ENCODE peak calls at places on chromosomes 2 and 18, in four cellular contexts. J, L, R and Q are unnamed samples.

GRCh38 chr18:2656237-2657042 is 914 bp downstream of the SMCHD1 start:
- DNase-seq in J (peak; percentile 83), L (peak; percentile 43), R (no peak), Q (no peak)

GRCh38 chr18:46084431-46084830 is 12.4 kb upstream of the PSTPIP2 start:
- DNase-seq in J (no peak), L (no peak), R (no peak), Q (no peak)

GRCh38 chr2:88350641-88351601 is 101.6 kb downstream of the FOXI3 start:
- DNase-seq in J (peak; percentile 87), L (peak; percentile 58), R (no peak), Q (no peak)

GRCh38 chr2:201680743-201681142 is 17.7 kb downstream of the MPP4 start:
- DNase-seq in J (peak; percentile 68), L (peak; percentile 34), R (no peak), Q (no peak)

GRCh38 chr2:28423856-28424605 is 31.4 kb downstream of the FOSL2 start:
- DNase-seq in J (no peak), L (no peak), R (no peak), Q (no peak)

GRCh38 chr2:205747827-205748386 is 65.6 kb downstream of the NRP2 start:
- DNase-seq in J (no peak), L (no peak), R (no peak), Q (no peak)

GRCh38 chr18:23524213-23524707 is 20.9 kb downstream of the RMC1 start:
- DNase-seq in J (no peak), L (no peak), R (no peak), Q (no peak)

GRCh38 chr2:66305714-66306113 is 129.2 kb upstream of the MEIS1 start:
- DNase-seq in J (no peak), L (peak; percentile 1), R (no peak), Q (peak; percentile 9)

GRCh38 chr2:11502740-11503292 is 31.0 kb upstream of the GREB1 start:
- DNase-seq in J (no peak), L (peak; percentile 26), R (no peak), Q (no peak)

GRCh38 chr2:48320747-48321146 is 209.2 kb upstream of the STON1 start:
- DNase-seq in J (no peak), L (peak; percentile 13), R (no peak), Q (no peak)

GRCh38 chr2:228039752-228040534 is 141.5 kb downstream of the SPHKAP start:
- DNase-seq in J (no peak), L (peak; percentile 32), R (no peak), Q (no peak)

GRCh38 chr18:74806700-74807416 is 209.2 kb downstream of the ZNF407 start:
- DNase-seq in J (no peak), L (peak; percentile 93), R (peak; percentile 10), Q (no peak)

GRCh38 chr18:54679318-54680149 is 88.5 kb downstream of the DYNAP start:
- DNase-seq in J (no peak), L (peak; percentile 79), R (peak; percentile 48), Q (no peak)

GRCh38 chr2:216292886-216293291 is 79.4 kb downstream of the MARCHF4 start:
- DNase-seq in J (no peak), L (peak; percentile 43), R (peak; percentile 29), Q (no peak)

GRCh38 chr2:172674034-172674967 is 61.3 kb upstream of the RAPGEF4 start:
- DNase-seq in J (peak; percentile 71), L (no peak), R (no peak), Q (no peak)

GRCh38 chr18:74290831-74291770 is 662 bp downstream of the CYB5A start:
- DNase-seq in J (peak; percentile 64), L (peak; percentile 85), R (no peak), Q (no peak)

GRCh38 chr2:97755491-97755890 is 42.1 kb downstream of the ZAP70 start:
- DNase-seq in J (no peak), L (no peak), R (no peak), Q (no peak)

GRCh38 chr2:211591456-211591855 is 947.1 kb downstream of the ERBB4 start:
- DNase-seq in J (no peak), L (no peak), R (no peak), Q (no peak)

GRCh38 chr18:54878662-54879058 is 50.4 kb downstream of the RAB27B start:
- DNase-seq in J (no peak), L (no peak), R (no peak), Q (no peak)

GRCh38 chr2:30710016-30710415 is 97.2 kb downstream of the CAPN13 start:
- DNase-seq in J (peak; percentile 53), L (no peak), R (no peak), Q (no peak)

GRCh38 chr18:73249030-73249429 is 381.2 kb upstream of the NETO1 start:
- DNase-seq in J (no peak), L (no peak), R (no peak), Q (no peak)

GRCh38 chr2:138503087-138503442 is 1.5 kb downstream of the SPOPL start:
- DNase-seq in J (no peak), L (peak; percentile 49), R (no peak), Q (no peak)

GRCh38 chr2:167406558-167406957 is 518.3 kb downstream of the XIRP2 start:
- DNase-seq in J (no peak), L (peak; percentile 4), R (no peak), Q (no peak)

GRCh38 chr2:19059076-19059475 is 299.3 kb downstream of the OSR1 start:
- DNase-seq in J (no peak), L (peak; percentile 90), R (no peak), Q (no peak)

GRCh38 chr2:111671426-111672150 is 212.4 kb downstream of the ANAPC1 start:
- DNase-seq in J (no peak), L (no peak), R (no peak), Q (no peak)

GRCh38 chr18:75189696-75190095 is 19.2 kb downstream of the PTGR3 start:
- DNase-seq in J (peak; percentile 58), L (no peak), R (no peak), Q (no peak)

GRCh38 chr2:180630756-180631155 is 349.6 kb upstream of the UBE2E3 start:
- DNase-seq in J (no peak), L (no peak), R (no peak), Q (no peak)

GRCh38 chr2:104429978-104430740 is 423.8 kb upstream of the POU3F3 start:
- DNase-seq in J (no peak), L (no peak), R (no peak), Q (no peak)

GRCh38 chr18:59238385-59238784 is 18.4 kb downstream of the GRP start:
- DNase-seq in J (no peak), L (no peak), R (no peak), Q (no peak)

GRCh38 chr2:88600038-88600465 is 27.2 kb downstream of the EIF2AK3 start:
- DNase-seq in J (peak; percentile 69), L (peak; percentile 99), R (peak; percentile 67), Q (no peak)

GRCh38 chr2:42421601-42422252 is 60.7 kb upstream of the COX7A2L start:
- DNase-seq in J (no peak), L (no peak), R (no peak), Q (no peak)

GRCh38 chr18:57921708-57922107 is 118.6 kb upstream of the ATP8B1 start:
- DNase-seq in J (no peak), L (peak; percentile 93), R (no peak), Q (no peak)

GRCh38 chr2:101329026-101329425 is 20.5 kb upstream of the RNF149 start:
- DNase-seq in J (peak; percentile 75), L (peak; percentile 69), R (no peak), Q (no peak)

GRCh38 chr2:81213598-81213997 is 909.0 kb upstream of the LRRTM1 start:
- DNase-seq in J (no peak), L (no peak), R (no peak), Q (no peak)

GRCh38 chr2:217335341-217335966 is 475.6 kb upstream of the TNP1 start:
- DNase-seq in J (no peak), L (peak; percentile 53), R (no peak), Q (no peak)

GRCh38 chr2:96540136-96540535 is 3.6 kb downstream of the ARID5A start:
- DNase-seq in J (no peak), L (peak; percentile 93), R (no peak), Q (no peak)

GRCh38 chr2:241410739-241411176 is 54.7 kb downstream of the FARP2 start:
- DNase-seq in J (no peak), L (peak; percentile 40), R (no peak), Q (no peak)

GRCh38 chr2:187499941-187500532 is 52.0 kb upstream of the CALCRL start:
- DNase-seq in J (no peak), L (peak; percentile 65), R (peak; percentile 24), Q (no peak)

GRCh38 chr2:51387235-51387634 is 355.3 kb upstream of the NRXN1 start:
- DNase-seq in J (no peak), L (no peak), R (no peak), Q (no peak)